ENCODE peak calls at places on chromosomes 5 and 9, in eight cellular contexts. B is colonic mucosa; X is CD8-positive, alpha-beta T cell; U is heart right ventricle; K is AG09319; C is progenitor cell of endocrine pancreas; G is nephron progenitor cell; Y is neural crest cell. V is an unnamed sample.

GRCh38 chr9:134807726-134808125 is 72.9 kb upstream of the FCN2 start:
- DNase-seq in G (no peak), U (peak), C (no peak), K (peak), Y (no peak), B (no peak), X (no peak), V (no peak)

GRCh38 chr9:79300153-79300552 is 271.6 kb upstream of the TLE4 start:
- DNase-seq in X (no peak), G (no peak), C (no peak), U (no peak), Y (no peak), B (no peak), K (no peak), V (no peak)

GRCh38 chr5:154627711-154628678 is 127.2 kb upstream of the LARP1 start:
- DNase-seq in K (no peak), X (no peak), B (no peak), Y (no peak), G (no peak), C (no peak), U (no peak), V (no peak)

GRCh38 chr5:64292611-64293215 is 127.1 kb downstream of the RNF180 start:
- DNase-seq in X (no peak), U (no peak), Y (no peak), B (no peak), K (no peak), G (peak), C (no peak), V (no peak)

GRCh38 chr5:530556-530955 is 6.3 kb upstream of the SLC9A3 start:
- DNase-seq in K (no peak), C (no peak), G (no peak), Y (no peak), U (no peak), X (peak), B (no peak), V (no peak)

GRCh38 chr9:19387317-19387716 is 7.3 kb upstream of the RPS6 start:
- DNase-seq in Y (no peak), G (no peak), C (no peak), B (no peak), U (no peak), K (no peak), X (no peak), V (no peak)

GRCh38 chr9:100856238-100856637 is 172.3 kb upstream of the PLPPR1 start:
- DNase-seq in U (no peak), X (no peak), K (no peak), Y (no peak), B (no peak), C (no peak), G (no peak), V (no peak)

GRCh38 chr5:35319231-35320002 is 89.1 kb upstream of the PRLR start:
- DNase-seq in G (no peak), U (peak), X (no peak), K (no peak), Y (no peak), B (peak), C (no peak), V (no peak)

GRCh38 chr9:128723352-128723865 is 518 bp downstream of the ZDHHC12 start:
- DNase-seq in X (no peak), G (no peak), C (no peak), Y (no peak), K (no peak), U (no peak), B (peak), V (peak)

GRCh38 chr5:168291281-168291960 is at the start of gene WWC1:
- DNase-seq in C (peak), U (no peak), X (peak), G (peak), B (peak), K (no peak), Y (peak), V (peak)

GRCh38 chr5:53023969-53024368 is 34.8 kb downstream of the ITGA2 start:
- DNase-seq in K (peak), U (no peak), X (no peak), G (no peak), C (no peak), B (no peak), Y (no peak), V (no peak)

GRCh38 chr9:78857371-78858225 is 560.7 kb downstream of the PSAT1 start:
- DNase-seq in Y (peak), K (no peak), G (peak), C (no peak), U (no peak), B (no peak), X (no peak), V (no peak)

GRCh38 chr5:142275496-142275895 is 49.3 kb downstream of the SPRY4 start:
- DNase-seq in B (no peak), X (no peak), C (no peak), G (no peak), U (no peak), K (no peak), Y (no peak), V (no peak)

GRCh38 chr9:137294091-137294683 is 7.9 kb downstream of the NRARP start:
- DNase-seq in G (no peak), X (no peak), K (no peak), B (peak), C (no peak), Y (no peak), U (peak), V (no peak)

GRCh38 chr5:133638436-133638835 is 26.1 kb upstream of the FSTL4 start:
- DNase-seq in B (no peak), U (no peak), X (no peak), G (no peak), Y (no peak), K (no peak), C (no peak), V (no peak)

GRCh38 chr9:36029765-36030528 is 6.8 kb upstream of the RECK start:
- DNase-seq in Y (no peak), B (no peak), K (peak), C (no peak), X (no peak), U (no peak), G (no peak), V (no peak)

GRCh38 chr9:89144242-89144641 is 34.4 kb downstream of the SHC3 start:
- DNase-seq in X (no peak), G (no peak), K (no peak), C (no peak), Y (no peak), U (no peak), B (no peak), V (no peak)

GRCh38 chr5:140806834-140807775 is at the start of gene PCDHA4:
- DNase-seq in U (no peak), B (peak), X (no peak), K (no peak), C (peak), Y (peak), G (peak), V (no peak)

GRCh38 chr9:20844916-20845315 is 160.9 kb downstream of the FOCAD start:
- DNase-seq in B (no peak), Y (no peak), C (no peak), U (no peak), K (no peak), G (no peak), X (no peak), V (no peak)

GRCh38 chr9:88092699-88093359 is 45.4 kb downstream of the SPATA31C2 start:
- DNase-seq in U (peak), G (no peak), Y (no peak), C (no peak), B (no peak), X (no peak), K (no peak), V (no peak)

GRCh38 chr5:129400395-129400983 is 59.6 kb upstream of the ADAMTS19 start:
- DNase-seq in B (no peak), Y (no peak), K (no peak), G (no peak), U (no peak), X (no peak), C (no peak), V (no peak)

GRCh38 chr5:98905857-98906688 is 22.7 kb downstream of the CHD1 start:
- DNase-seq in Y (no peak), B (no peak), G (no peak), X (no peak), C (no peak), U (no peak), K (peak), V (no peak)

GRCh38 chr5:77083088-77083487 is 4.0 kb downstream of the ZBED3 start:
- DNase-seq in G (no peak), Y (no peak), C (no peak), K (no peak), X (no peak), U (no peak), B (no peak), V (no peak)

GRCh38 chr5:32508806-32509805 is 64.6 kb upstream of the ZFR start:
- DNase-seq in G (no peak), C (no peak), X (no peak), Y (no peak), U (no peak), K (no peak), B (no peak), V (no peak)

GRCh38 chr5:150175536-150175935 is 9.0 kb downstream of the CDX1 start:
- DNase-seq in U (no peak), K (no peak), G (peak), B (no peak), X (no peak), Y (no peak), C (no peak), V (no peak)
- TF ChIP-seq CTCF in U (peak), K (peak), G (peak), B (no peak), X (no peak), Y (peak), C (peak), V (peak)

DNA sequence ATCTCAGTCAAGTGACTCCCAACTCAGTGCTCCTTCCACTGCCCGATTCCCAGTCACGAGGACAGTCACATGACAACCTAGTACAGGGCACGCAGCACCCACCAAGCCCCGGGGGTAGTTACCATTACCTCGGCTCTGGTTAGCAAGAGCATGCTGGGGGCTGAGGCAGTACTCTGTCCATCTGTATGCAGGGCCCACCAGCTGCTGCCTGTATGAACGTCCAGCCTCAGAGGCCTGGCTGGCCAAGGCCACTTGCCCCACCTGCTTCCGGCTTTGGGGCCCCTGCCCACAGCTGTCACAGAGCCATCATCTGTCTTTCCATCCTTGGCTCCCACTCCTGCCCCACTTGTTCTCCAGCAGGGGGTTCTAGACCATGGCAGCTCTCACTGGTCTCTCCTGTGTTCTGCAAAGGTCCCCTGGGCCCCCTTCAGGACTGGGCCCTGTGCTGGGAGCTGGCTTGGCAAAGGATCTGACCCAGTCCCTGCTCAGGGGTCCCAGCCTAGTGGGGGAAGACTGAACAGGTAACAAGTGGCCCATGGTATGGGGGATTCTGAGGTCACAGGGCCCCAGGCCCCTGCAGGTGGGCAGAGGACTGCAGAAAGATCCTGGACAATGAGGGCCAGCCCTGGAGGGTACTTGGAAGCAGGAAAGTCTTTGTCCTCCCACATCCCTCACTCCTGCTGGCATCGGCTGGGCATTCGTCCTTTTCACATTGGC is 3.3 kb downstream of the RPL35 start:
- DNase-seq in K (no peak), U (no peak), Y (no peak), G (no peak), X (no peak), B (no peak), C (no peak), V (no peak)
- TF ChIP-seq CTCF in K (no peak), U (no peak), Y (no peak), G (no peak), X (no peak), B (no peak), C (no peak), V (no peak)

DNA sequence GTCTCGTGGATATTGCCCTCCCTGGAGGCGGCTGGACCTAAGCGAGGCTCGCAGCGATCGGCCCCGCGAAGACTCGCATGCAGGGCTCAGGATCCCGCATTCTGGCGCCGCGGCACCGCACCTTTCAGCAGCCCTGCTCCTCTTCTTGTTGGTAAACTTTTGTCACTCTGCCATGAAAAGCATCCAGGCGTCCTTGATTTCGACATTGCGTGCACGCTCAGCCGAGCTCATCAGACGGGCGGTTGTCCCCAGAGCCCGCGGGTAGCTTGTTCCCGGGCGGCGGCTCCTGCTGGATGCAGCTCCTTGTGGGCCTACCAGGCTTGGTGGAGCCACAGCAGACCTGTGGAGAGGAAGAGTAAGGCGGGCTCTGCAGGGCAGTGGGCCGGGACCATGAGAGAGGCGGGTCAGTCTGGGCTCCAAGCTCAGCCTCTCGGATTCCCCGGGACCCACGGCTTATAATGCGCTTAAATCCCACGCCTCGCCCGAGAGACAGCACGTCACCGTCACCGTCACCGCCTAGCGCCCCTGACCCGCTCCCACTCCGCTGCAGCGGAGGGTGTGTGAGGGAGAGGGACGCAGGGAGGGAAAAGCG is 1.8 kb upstream of the ANKRD18A start:
- DNase-seq in G (peak), K (no peak), C (no peak), Y (peak), U (no peak), X (no peak), B (peak), V (no peak)
- TF ChIP-seq CTCF in G (no peak), K (no peak), C (no peak), Y (no peak), U (no peak), X (no peak), B (no peak), V (no peak)

GRCh38 chr9:136110082-136111061 is 8.3 kb downstream of the TMEM250 start:
- DNase-seq in C (no peak), Y (no peak), X (peak), K (no peak), U (no peak), G (no peak), B (no peak), V (no peak)
- TF ChIP-seq CTCF in C (no peak), Y (peak), X (no peak), K (peak), U (no peak), G (no peak), B (no peak), V (peak)

DNA sequence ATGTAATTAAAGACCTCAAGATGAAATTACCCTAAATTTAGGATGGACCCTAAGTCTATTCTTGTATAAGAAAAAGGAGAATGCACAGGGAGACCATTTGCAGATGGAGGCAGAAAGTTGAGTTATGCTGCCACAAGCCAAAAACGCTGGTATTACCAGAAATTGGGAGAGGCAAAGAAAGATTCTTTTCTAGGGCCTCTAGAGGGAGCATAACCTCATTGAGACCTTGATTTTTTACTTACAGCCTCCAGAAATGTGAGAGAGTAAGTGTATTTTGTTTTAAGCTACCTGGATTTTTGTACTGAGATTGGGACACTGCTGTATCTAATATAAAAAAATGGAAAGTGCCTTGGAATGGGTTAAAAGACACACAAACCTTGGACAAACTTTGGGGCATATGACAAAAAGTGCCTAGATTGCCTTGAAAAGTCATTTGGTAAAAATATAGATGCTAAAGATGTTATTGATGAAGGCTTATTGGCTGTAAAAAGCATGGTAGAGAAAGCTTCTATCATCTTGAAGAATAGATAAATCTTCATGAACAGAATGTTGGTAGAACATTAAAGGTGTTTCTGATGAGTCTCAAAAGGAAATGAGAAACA is 174.7 kb upstream of the PRDM9 start:
- DNase-seq in X (no peak), K (no peak), G (no peak), B (no peak), U (no peak), C (no peak), Y (no peak), V (no peak)
- TF ChIP-seq CTCF in X (no peak), K (no peak), G (peak), B (no peak), U (peak), C (peak), Y (peak), V (peak)

DNA sequence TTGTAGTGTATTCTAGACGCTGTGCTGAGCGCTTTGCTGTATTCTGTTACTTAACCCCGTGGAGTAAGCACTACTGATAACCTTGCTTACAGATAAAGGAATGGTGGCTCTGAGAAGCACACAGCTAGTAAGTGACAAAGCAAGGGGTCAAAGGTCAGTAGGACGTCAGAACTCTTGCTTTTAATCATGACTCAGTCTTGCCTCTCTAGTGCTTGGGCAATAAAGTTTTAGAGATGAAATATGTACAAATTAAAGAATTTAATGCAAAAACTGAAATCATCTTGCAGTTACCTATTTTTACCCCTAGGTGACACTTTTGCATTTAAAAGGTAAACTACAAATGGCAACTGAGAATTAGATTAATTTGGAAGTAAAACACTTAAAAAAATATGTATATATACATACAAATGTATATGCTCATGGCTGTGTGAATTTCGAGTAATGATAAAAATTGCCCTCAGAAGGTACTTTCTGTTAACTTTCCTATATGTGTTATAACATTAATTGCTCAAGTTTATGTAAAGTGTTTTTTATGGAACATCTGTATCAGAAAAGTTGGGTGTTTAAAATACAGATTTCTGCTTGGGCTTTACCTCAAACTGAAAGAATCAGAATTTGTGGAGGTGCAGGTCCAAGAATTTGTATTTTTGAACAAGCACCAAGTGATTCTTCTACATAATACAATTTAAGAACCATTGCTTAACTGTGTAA is 175.1 kb upstream of the DAB2 start:
- DNase-seq in Y (no peak), B (no peak), K (peak), G (no peak), X (no peak), C (no peak), U (no peak), V (no peak)
- TF ChIP-seq CTCF in Y (peak), B (peak), K (peak), G (peak), X (no peak), C (peak), U (peak), V (peak)

GRCh38 chr5:75156585-75156984 is 80.1 kb downstream of the ANKRD31 start:
- DNase-seq in G (no peak), K (no peak), Y (no peak), B (no peak), X (no peak), U (no peak), C (no peak), V (no peak)
- TF ChIP-seq CTCF in G (no peak), K (peak), Y (peak), B (no peak), X (no peak), U (no peak), C (no peak), V (peak)

GRCh38 chr5:96537386-96537785 is 104.3 kb upstream of the PCSK1 start:
- DNase-seq in X (no peak), G (no peak), B (no peak), Y (no peak), C (no peak), U (no peak), K (no peak), V (no peak)
- TF ChIP-seq CTCF in X (no peak), G (no peak), B (no peak), Y (no peak), C (no peak), U (no peak), K (no peak), V (no peak)

DNA sequence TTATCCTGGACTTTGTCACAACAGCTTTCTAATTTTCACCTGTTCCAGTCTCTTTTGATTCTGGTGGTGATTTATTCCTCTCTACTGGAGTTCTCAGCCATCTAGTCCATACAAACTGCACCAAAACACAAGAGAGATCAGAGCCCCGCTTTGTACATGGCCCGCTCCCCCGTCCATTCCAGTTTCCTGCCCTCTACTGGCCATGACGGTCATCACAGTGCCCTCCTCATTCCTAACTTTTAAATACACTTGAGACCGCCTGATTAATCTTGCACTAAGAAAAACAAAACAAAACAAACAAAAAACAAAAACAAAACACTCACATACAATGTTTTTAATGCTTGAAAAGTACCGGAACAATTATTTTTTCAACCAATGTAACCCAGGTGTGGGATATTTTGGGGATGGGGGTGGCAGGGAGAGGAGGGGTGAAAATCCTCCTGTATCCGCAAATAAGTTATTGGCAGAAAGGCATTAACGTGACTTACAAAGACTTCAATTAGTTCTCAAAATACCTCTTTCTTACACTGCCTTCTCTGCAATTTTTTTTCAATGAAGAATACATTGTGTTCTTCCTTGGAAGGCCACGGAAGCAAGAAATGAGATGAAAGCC is 84.8 kb upstream of the PAM start:
- DNase-seq in G (no peak), K (no peak), Y (peak), X (no peak), B (no peak), C (no peak), U (peak), V (no peak)
- TF ChIP-seq CTCF in G (peak), K (peak), Y (peak), X (no peak), B (no peak), C (peak), U (peak), V (peak)

GRCh38 chr9:131037336-131038255 is 28.6 kb downstream of the LAMC3 start:
- DNase-seq in K (no peak), G (no peak), B (no peak), U (no peak), Y (no peak), C (no peak), X (no peak), V (no peak)
- TF ChIP-seq CTCF in K (no peak), G (no peak), B (no peak), U (no peak), Y (no peak), C (no peak), X (no peak), V (no peak)

V was measured in D721Med.